ENCODE peak calls at places on chromosomes 2 and 18, in eight cellular contexts. M is SHP77; V is foreskin fibroblast; E is stimulated activated CD4-positive, alpha-beta T cell treated with anti-CD3 and anti-CD28 coated beads, Interleukin-15, amount 100 ng/mL, for 1 hour; N is HT1080; J is natural killer cell treated with Interleukin-12 subunit alpha and Interleukin-12 subunit beta and Interleukin-15 and Interleukin-18, amount 100 ng/mL, for 72 hours; L is breast epithelium; S is EL. I is an unnamed sample.

GRCh38 chr18:11310476-11311086 is 161.2 kb upstream of the PIEZO2 start:
- DNase-seq in J (no peak), L (no peak), M (peak), N (peak), V (peak), E (no peak), S (peak), I (peak)

GRCh38 chr2:172674034-172674967 is 61.3 kb upstream of the RAPGEF4 start:
- DNase-seq in S (peak), J (no peak), L (no peak), N (no peak), V (peak), E (no peak), M (no peak), I (peak)

GRCh38 chr2:103459302-103459701 is 697.5 kb downstream of the TMEM182 start:
- DNase-seq in N (no peak), J (no peak), M (no peak), V (no peak), E (no peak), S (no peak), L (no peak), I (no peak)

GRCh38 chr2:75570948-75571729 is 10.4 kb upstream of the EVA1A start:
- DNase-seq in J (no peak), M (no peak), E (no peak), S (no peak), N (no peak), V (peak), L (no peak), I (no peak)

GRCh38 chr2:213861638-213862037 is 549.2 kb upstream of the VWC2L start:
- DNase-seq in S (no peak), M (no peak), J (no peak), N (no peak), V (no peak), E (no peak), L (no peak), I (no peak)

GRCh38 chr2:224056889-224057288 is 17.8 kb upstream of the SERPINE2 start:
- DNase-seq in N (no peak), L (no peak), E (no peak), S (no peak), V (no peak), J (no peak), M (no peak), I (no peak)

GRCh38 chr2:55196526-55196925 is 35.6 kb downstream of the CLHC1 start:
- DNase-seq in S (no peak), V (no peak), L (no peak), N (no peak), E (no peak), J (no peak), M (no peak), I (no peak)

GRCh38 chr2:60992985-60993392 is 24.5 kb upstream of the PEX13 start:
- DNase-seq in N (no peak), M (no peak), E (no peak), L (no peak), J (peak), S (no peak), V (no peak), I (no peak)

GRCh38 chr18:59006461-59007067 is 133.1 kb upstream of the SEC11C start:
- DNase-seq in M (no peak), S (peak), J (no peak), E (no peak), V (peak), L (no peak), N (peak), I (peak)

GRCh38 chr2:24912986-24913385 is 7.1 kb downstream of the ADCY3 start:
- DNase-seq in J (no peak), S (no peak), N (no peak), M (no peak), L (no peak), V (peak), E (no peak), I (no peak)

GRCh38 chr2:240217431-240218301 is 77.2 kb upstream of the OTOS start:
- DNase-seq in V (no peak), L (peak), N (no peak), M (no peak), S (no peak), E (no peak), J (no peak), I (no peak)

GRCh38 chr18:35851286-35851967 is 121.1 kb upstream of the RMP24 start:
- DNase-seq in J (no peak), V (no peak), E (no peak), N (no peak), M (no peak), L (no peak), S (no peak), I (no peak)

GRCh38 chr2:1743396-1744150 is 742 bp downstream of the PXDN start:
- DNase-seq in M (no peak), J (no peak), L (peak), E (no peak), S (peak), N (no peak), V (peak), I (peak)

GRCh38 chr2:46018773-46019593 is 278.2 kb upstream of the EPAS1 start:
- DNase-seq in E (no peak), N (no peak), M (no peak), L (no peak), J (no peak), S (no peak), V (no peak), I (no peak)

GRCh38 chr2:188993264-188993663 is 19.1 kb downstream of the COL3A1 start:
- DNase-seq in J (no peak), V (no peak), L (no peak), N (no peak), S (no peak), E (no peak), M (no peak), I (no peak)

GRCh38 chr2:14501061-14501460 is 131.5 kb upstream of the LRATD1 start:
- DNase-seq in M (no peak), E (no peak), V (no peak), S (no peak), L (no peak), N (no peak), J (no peak), I (no peak)

GRCh38 chr2:28357055-28357454 is 35.6 kb upstream of the FOSL2 start:
- DNase-seq in E (no peak), N (no peak), J (no peak), L (no peak), V (peak), S (no peak), M (no peak), I (no peak)

GRCh38 chr18:55863876-55864275 is 275.9 kb upstream of the TCF4 start:
- DNase-seq in E (no peak), N (no peak), L (no peak), V (peak), M (no peak), J (no peak), S (peak), I (peak)

GRCh38 chr18:43571078-43571689 is 293.9 kb upstream of the SYT4 start:
- DNase-seq in J (no peak), V (peak), M (peak), L (no peak), E (no peak), S (peak), N (peak), I (peak)

GRCh38 chr2:113105047-113105446 is 22.4 kb upstream of the IL1RN start:
- DNase-seq in L (no peak), J (no peak), S (peak), M (no peak), E (no peak), N (peak), V (peak), I (no peak)

GRCh38 chr18:3794537-3795348 is 344.8 kb downstream of the TGIF1 start:
- DNase-seq in N (peak), V (peak), S (peak), E (no peak), M (no peak), L (no peak), J (no peak), I (peak)

GRCh38 chr2:199273043-199273647 is 184.6 kb downstream of the SATB2 start:
- DNase-seq in J (no peak), V (peak), E (no peak), M (peak), N (peak), S (peak), L (no peak), I (peak)

GRCh38 chr2:24813645-24814257 is 20.5 kb downstream of the CENPO start:
- DNase-seq in M (no peak), L (no peak), S (no peak), E (no peak), V (no peak), J (no peak), N (no peak), I (no peak)

GRCh38 chr2:236743623-236744280 is 174.1 kb downstream of the ACKR3 start:
- DNase-seq in J (no peak), L (no peak), N (peak), E (no peak), V (peak), M (no peak), S (peak), I (peak)

GRCh38 chr2:68807821-68808266 is 63.4 kb downstream of the BMP10 start:
- DNase-seq in S (peak), M (no peak), L (no peak), V (peak), E (no peak), J (peak), N (peak), I (peak)

GRCh38 chr2:24021122-24021998 is 11.5 kb downstream of the MFSD2B start:
- DNase-seq in L (no peak), S (peak), J (no peak), V (peak), M (no peak), N (peak), E (no peak), I (no peak)

I was measured in fibroblast of gingiva.